ENCODE peak calls at places on chromosome 7, in four cellular contexts. J, I, V and P are unnamed samples.

GRCh38 chr7:374706-375490 is 84.9 kb downstream of the FOXL3 start:
- DNase-seq in V (no peak), J (peak), I (no peak), P (no peak)

GRCh38 chr7:20450473-20450872 is 119.8 kb downstream of the ITGB8 start:
- DNase-seq in V (no peak), J (no peak), I (no peak), P (no peak)

GRCh38 chr7:50603288-50603687 is 38.1 kb upstream of the DDC start:
- DNase-seq in J (no peak), I (no peak), V (no peak), P (no peak)

GRCh38 chr7:6422926-6423632 is 24.7 kb downstream of the DAGLB start:
- DNase-seq in J (no peak), I (no peak), V (no peak), P (no peak)

GRCh38 chr7:138992052-138992531 is 10.9 kb upstream of the KIAA1549 start:
- DNase-seq in V (no peak), J (no peak), I (no peak), P (no peak)

GRCh38 chr7:141666071-141666470 is 35.9 kb downstream of the DENND11 start:
- DNase-seq in I (no peak), J (no peak), V (no peak), P (no peak)

GRCh38 chr7:66696774-66697191 is 43.8 kb upstream of the RABGEF1 start:
- DNase-seq in I (no peak), V (peak), J (no peak), P (no peak)

GRCh38 chr7:121302214-121302745 is 26.5 kb upstream of the WNT16 start:
- DNase-seq in V (no peak), J (no peak), I (no peak), P (no peak)

GRCh38 chr7:18308938-18309337 is 186.6 kb upstream of the HDAC9 start:
- DNase-seq in V (no peak), I (no peak), J (no peak), P (no peak)

GRCh38 chr7:29825750-29826529 is 19.6 kb downstream of the WIPF3 start:
- DNase-seq in V (no peak), I (no peak), J (no peak), P (no peak)
- TF ChIP-seq ELF4 in V (no peak), I (no peak), J (no peak), P (no peak)

DNA sequence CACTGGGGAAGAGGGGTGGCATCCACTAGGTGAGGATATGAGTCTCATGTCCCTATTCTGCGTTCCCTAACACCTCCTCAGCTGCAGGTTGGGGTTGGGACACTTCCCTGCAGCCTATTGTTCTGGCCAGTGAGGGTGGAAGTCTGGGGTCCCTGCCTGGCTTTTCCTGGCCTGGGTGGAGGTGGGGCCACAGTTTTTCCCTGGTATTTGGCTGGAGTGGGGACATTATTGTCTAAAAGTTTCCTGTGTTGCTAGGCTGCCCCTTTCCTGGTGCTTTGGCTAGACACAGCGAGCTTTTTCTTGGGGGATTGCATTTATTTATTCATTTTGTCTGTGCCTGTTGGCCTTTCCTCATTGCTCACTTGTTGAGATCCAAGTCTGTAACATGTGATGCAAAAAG is 559.5 kb upstream of the IGFBP3 start:
- DNase-seq in V (no peak), I (no peak), J (no peak), P (no peak)
- TF ChIP-seq ELF4 in V (no peak), I (no peak), J (no peak), P (no peak)

GRCh38 chr7:92926697-92927044 is 90.3 kb upstream of the CDK6 start:
- DNase-seq in J (no peak), V (no peak), I (no peak), P (no peak)

GRCh38 chr7:92924800-92925199 is 88.4 kb upstream of the CDK6 start:
- DNase-seq in V (no peak), I (peak), J (peak), P (no peak)

GRCh38 chr7:92930404-92930803 is 94.0 kb upstream of the CDK6 start:
- DNase-seq in I (no peak), V (no peak), J (no peak), P (no peak)

DNA sequence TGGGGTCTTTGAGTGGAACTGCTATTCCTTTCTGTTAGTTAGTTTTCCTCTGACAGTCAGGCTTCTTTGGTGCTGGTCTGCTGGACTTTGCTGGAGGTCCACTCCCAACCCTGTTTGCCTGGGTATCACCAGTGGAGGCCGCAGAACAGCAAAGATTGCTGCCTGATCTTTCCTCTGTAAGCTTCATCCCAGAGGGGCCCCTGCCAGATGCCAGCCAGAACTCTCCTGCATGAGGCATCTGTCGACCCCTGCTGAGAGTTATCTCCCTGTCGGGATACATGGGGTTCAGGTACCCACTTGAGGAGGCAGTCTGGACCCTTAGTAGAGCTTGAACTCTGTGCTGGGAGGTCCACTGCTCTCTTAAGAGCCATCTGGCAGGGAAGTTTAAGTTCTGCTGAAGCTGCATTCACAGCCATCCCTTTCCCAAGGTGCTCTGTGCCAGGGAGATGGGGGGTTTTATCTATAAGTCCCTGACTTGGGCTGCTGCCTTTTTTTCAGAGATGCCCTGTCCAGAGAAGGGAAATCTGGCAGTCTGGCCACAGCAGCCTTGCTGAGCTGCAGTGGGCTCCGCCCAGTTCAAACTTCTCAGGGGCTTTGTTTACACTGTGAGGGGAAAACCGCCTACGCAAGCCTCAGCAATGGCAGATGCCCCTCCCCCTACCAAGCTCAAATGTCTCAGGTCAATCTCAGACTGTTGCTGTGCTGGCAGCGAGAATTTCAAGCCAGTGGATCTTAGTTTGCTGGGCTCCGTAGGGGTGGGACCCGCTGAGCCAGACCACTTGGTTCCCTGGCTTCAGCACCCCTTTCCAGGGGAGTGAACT is 89.7 kb upstream of the CDK6 start:
- DNase-seq in J (peak), I (peak), V (peak), P (no peak)
- TF ChIP-seq ELF4 in J (no peak), I (no peak), V (no peak), P (no peak)

DNA sequence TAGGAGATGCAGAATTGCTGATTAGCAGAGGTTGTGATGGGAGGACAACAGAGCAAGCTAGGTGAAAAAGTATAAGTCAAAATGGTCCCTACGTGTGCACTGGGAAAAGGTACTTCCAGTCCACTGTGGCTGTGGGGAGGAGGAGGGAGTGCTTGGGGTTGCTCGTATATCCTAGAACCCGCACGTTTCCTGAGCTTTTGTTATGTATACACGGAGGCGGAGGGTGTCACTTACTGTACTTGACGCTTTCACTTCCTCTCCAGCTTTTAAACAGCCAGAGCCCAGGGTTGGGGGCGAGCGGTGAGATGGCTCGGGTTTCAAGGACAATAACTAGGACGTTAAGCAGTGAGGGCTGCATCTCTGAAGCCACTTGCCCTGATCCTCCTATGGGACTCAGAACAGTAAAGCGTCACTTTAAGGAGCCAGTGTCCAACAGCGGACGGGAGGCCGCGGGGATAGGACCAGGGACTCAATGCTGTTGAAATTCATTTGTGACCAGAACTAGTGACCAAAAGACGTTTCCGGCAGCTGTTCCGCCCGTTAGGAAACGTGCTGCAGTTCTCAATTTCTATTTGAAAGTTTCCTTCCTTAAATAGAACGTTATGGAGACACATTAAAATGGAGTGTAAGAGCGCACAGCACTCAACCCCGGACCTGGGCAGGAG is 985 bp upstream of the ETV1 start:
- DNase-seq in J (peak), V (peak), I (peak), P (peak)
- TF ChIP-seq ELF4 in J (no peak), V (no peak), I (no peak), P (no peak)